ENCODE peak calls at places on chromosomes 7 and 10, in five cellular contexts. One of them, this sample, is unnamed. For H3K4me1, the result is how much of the 10 kb centered on the place peaks cover.

GRCh38 chr7:75928600-75928939 is 13.6 kb downstream of the POR start:
- DNase-seq in mammary epithelial cell: no peak
- DNase-seq in mesenchymal stem cell: no peak
- DNase-seq in PC-9: no peak
- DNase-seq in OCI-LY7: no peak
- DNase-seq in this sample: no peak

GRCh38 chr7:76272872-76273271 is 29.6 kb upstream of the HSPB1 start:
- DNase-seq in mammary epithelial cell: no peak
- DNase-seq in mesenchymal stem cell: no peak
- DNase-seq in PC-9: no peak
- DNase-seq in OCI-LY7: no peak
- DNase-seq in this sample: no peak

GRCh38 chr7:11689096-11689495 is 142.9 kb downstream of the THSD7A start:
- DNase-seq in mammary epithelial cell: no peak
- DNase-seq in mesenchymal stem cell: no peak
- DNase-seq in PC-9: no peak
- DNase-seq in OCI-LY7: no peak
- DNase-seq in this sample: no peak

GRCh38 chr10:120131183-120131582 is 238.7 kb downstream of the SEC23IP start:
- DNase-seq in mammary epithelial cell: peak
- DNase-seq in mesenchymal stem cell: no peak
- DNase-seq in PC-9: no peak
- DNase-seq in OCI-LY7: peak
- DNase-seq in this sample: no peak

GRCh38 chr7:8295638-8296361 is 33.8 kb upstream of the ICA1 start:
- DNase-seq in mammary epithelial cell: peak
- DNase-seq in mesenchymal stem cell: peak
- DNase-seq in PC-9: peak
- DNase-seq in OCI-LY7: peak
- DNase-seq in this sample: peak

GRCh38 chr7:43535031-43535451 is 47.9 kb upstream of the STK17A start:
- DNase-seq in mammary epithelial cell: no peak
- DNase-seq in mesenchymal stem cell: peak
- DNase-seq in PC-9: no peak
- DNase-seq in OCI-LY7: no peak
- DNase-seq in this sample: no peak

GRCh38 chr7:92698237-92698841 is 108.1 kb upstream of the FAM133B start:
- DNase-seq in mammary epithelial cell: peak
- DNase-seq in mesenchymal stem cell: peak
- DNase-seq in PC-9: no peak
- DNase-seq in OCI-LY7: no peak
- DNase-seq in this sample: no peak

GRCh38 chr7:104552102-104552501 is 223.7 kb downstream of the LHFPL3 start:
- DNase-seq in mammary epithelial cell: peak
- DNase-seq in mesenchymal stem cell: peak
- DNase-seq in PC-9: no peak
- DNase-seq in OCI-LY7: peak
- DNase-seq in this sample: no peak

GRCh38 chr7:43105521-43106120 is 6.8 kb upstream of the HECW1 start:
- DNase-seq in mammary epithelial cell: no peak
- DNase-seq in mesenchymal stem cell: no peak
- DNase-seq in PC-9: no peak
- DNase-seq in OCI-LY7: no peak
- DNase-seq in this sample: no peak

GRCh38 chr10:116960066-116960465 is 44.9 kb downstream of the SHTN1 start:
- DNase-seq in mammary epithelial cell: no peak
- DNase-seq in mesenchymal stem cell: no peak
- DNase-seq in PC-9: no peak
- DNase-seq in OCI-LY7: no peak
- DNase-seq in this sample: no peak

GRCh38 chr7:77428777-77429231 is 12.7 kb upstream of the GSAP start:
- DNase-seq in mammary epithelial cell: no peak
- DNase-seq in mesenchymal stem cell: peak
- DNase-seq in PC-9: no peak
- DNase-seq in OCI-LY7: no peak
- DNase-seq in this sample: no peak

GRCh38 chr7:77426052-77426404 is 9.9 kb upstream of the GSAP start:
- DNase-seq in mammary epithelial cell: no peak
- DNase-seq in mesenchymal stem cell: no peak
- DNase-seq in PC-9: no peak
- DNase-seq in OCI-LY7: no peak
- DNase-seq in this sample: no peak

GRCh38 chr7:77425151-77426051 is 9.3 kb upstream of the GSAP start:
- DNase-seq in mammary epithelial cell: peak
- DNase-seq in mesenchymal stem cell: peak
- DNase-seq in PC-9: peak
- DNase-seq in OCI-LY7: no peak
- DNase-seq in this sample: peak

GRCh38 chr7:77427996-77428603 is 12.0 kb upstream of the GSAP start:
- DNase-seq in mammary epithelial cell: peak
- DNase-seq in mesenchymal stem cell: peak
- DNase-seq in PC-9: peak
- DNase-seq in OCI-LY7: no peak
- DNase-seq in this sample: no peak

DNA sequence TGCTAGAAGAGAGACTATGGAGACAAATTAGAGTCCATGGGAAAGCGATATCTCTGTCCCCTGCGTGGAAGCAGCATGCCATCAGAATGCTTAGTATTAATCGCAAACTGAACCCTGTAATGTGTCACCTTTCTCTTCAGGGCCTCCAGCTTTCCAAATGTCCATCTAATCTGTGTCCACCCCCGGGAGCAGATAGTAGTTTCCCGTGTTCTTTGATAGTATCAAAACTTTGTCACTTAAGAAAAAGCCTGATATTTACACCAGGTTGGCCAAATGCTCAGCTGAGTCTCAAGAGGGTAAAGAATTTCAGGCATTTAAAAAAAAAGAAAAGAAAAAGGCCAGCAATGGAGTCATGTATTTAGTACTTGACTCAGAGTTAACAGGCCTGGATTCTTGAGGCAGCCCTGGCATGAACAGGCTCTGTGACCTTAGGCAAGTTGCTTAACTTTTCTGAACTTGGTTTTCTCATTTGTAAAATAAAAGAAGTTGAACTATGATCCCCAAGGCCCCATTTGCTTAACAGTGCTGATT is 10.4 kb upstream of the GSAP start:
- DNase-seq in mammary epithelial cell: no peak
- DNase-seq in mesenchymal stem cell: peak
- DNase-seq in PC-9: no peak
- DNase-seq in OCI-LY7: no peak
- DNase-seq in this sample: no peak
- H2AFZ ChIP-seq in mammary epithelial cell: peak
- H2AFZ ChIP-seq in mesenchymal stem cell: no peak
- H2AFZ ChIP-seq in PC-9: peak
- H2AFZ ChIP-seq in OCI-LY7: no peak
- H2AFZ ChIP-seq in this sample: peak

GRCh38 chr10:75754096-75754495 is 322.7 kb downstream of the LRMDA start:
- DNase-seq in mammary epithelial cell: no peak
- DNase-seq in mesenchymal stem cell: no peak
- DNase-seq in PC-9: no peak
- DNase-seq in OCI-LY7: no peak
- DNase-seq in this sample: no peak
- H3K4me1 ChIP-seq in mammary epithelial cell: under half
- H3K4me1 ChIP-seq in mesenchymal stem cell: under half
- H3K4me1 ChIP-seq in PC-9: under half
- H3K4me1 ChIP-seq in OCI-LY7: under half
- H3K4me1 ChIP-seq in this sample: under half

GRCh38 chr7:120033114-120033513 is 239.9 kb upstream of the KCND2 start:
- DNase-seq in mammary epithelial cell: peak
- DNase-seq in mesenchymal stem cell: no peak
- DNase-seq in PC-9: no peak
- DNase-seq in OCI-LY7: no peak
- DNase-seq in this sample: no peak
- H2AFZ ChIP-seq in mammary epithelial cell: peak
- H2AFZ ChIP-seq in mesenchymal stem cell: no peak
- H2AFZ ChIP-seq in PC-9: peak
- H2AFZ ChIP-seq in OCI-LY7: no peak
- H2AFZ ChIP-seq in this sample: peak

GRCh38 chr7:47577351-47577919 is 4.5 kb downstream of the TNS3 start:
- DNase-seq in mammary epithelial cell: no peak
- DNase-seq in mesenchymal stem cell: no peak
- DNase-seq in PC-9: no peak
- DNase-seq in OCI-LY7: peak
- DNase-seq in this sample: no peak

GRCh38 chr7:47576909-47577255 is 5.0 kb downstream of the TNS3 start:
- DNase-seq in mammary epithelial cell: no peak
- DNase-seq in mesenchymal stem cell: no peak
- DNase-seq in PC-9: peak
- DNase-seq in OCI-LY7: no peak
- DNase-seq in this sample: no peak

GRCh38 chr7:47580175-47580701 is 1.7 kb downstream of the TNS3 start:
- DNase-seq in mammary epithelial cell: no peak
- DNase-seq in mesenchymal stem cell: peak
- DNase-seq in PC-9: peak
- DNase-seq in OCI-LY7: no peak
- DNase-seq in this sample: no peak

GRCh38 chr7:47579458-47579857 is 2.5 kb downstream of the TNS3 start:
- DNase-seq in mammary epithelial cell: no peak
- DNase-seq in mesenchymal stem cell: peak
- DNase-seq in PC-9: no peak
- DNase-seq in OCI-LY7: no peak
- DNase-seq in this sample: no peak

GRCh38 chr7:47578581-47579270 is 3.2 kb downstream of the TNS3 start:
- DNase-seq in mammary epithelial cell: peak
- DNase-seq in mesenchymal stem cell: peak
- DNase-seq in PC-9: peak
- DNase-seq in OCI-LY7: no peak
- DNase-seq in this sample: no peak
- H3K4me1 ChIP-seq in mammary epithelial cell: under half
- H3K4me1 ChIP-seq in mesenchymal stem cell: under half
- H3K4me1 ChIP-seq in PC-9: half or more
- H3K4me1 ChIP-seq in OCI-LY7: half or more
- H3K4me1 ChIP-seq in this sample: under half

GRCh38 chr7:36682102-36682501 is 42.2 kb downstream of the AOAH start:
- DNase-seq in mammary epithelial cell: no peak
- DNase-seq in mesenchymal stem cell: no peak
- DNase-seq in PC-9: no peak
- DNase-seq in OCI-LY7: no peak
- DNase-seq in this sample: no peak
- H2AFZ ChIP-seq in mammary epithelial cell: no peak
- H2AFZ ChIP-seq in mesenchymal stem cell: no peak
- H2AFZ ChIP-seq in PC-9: no peak
- H2AFZ ChIP-seq in OCI-LY7: no peak
- H2AFZ ChIP-seq in this sample: no peak

GRCh38 chr10:33291053-33291592 is 43.3 kb downstream of the NRP1 start:
- DNase-seq in mammary epithelial cell: peak
- DNase-seq in mesenchymal stem cell: peak
- DNase-seq in PC-9: peak
- DNase-seq in OCI-LY7: no peak
- DNase-seq in this sample: peak
- H3K4me1 ChIP-seq in mammary epithelial cell: under half
- H3K4me1 ChIP-seq in mesenchymal stem cell: under half
- H3K4me1 ChIP-seq in PC-9: under half
- H3K4me1 ChIP-seq in OCI-LY7: under half
- H3K4me1 ChIP-seq in this sample: under half

DNA sequence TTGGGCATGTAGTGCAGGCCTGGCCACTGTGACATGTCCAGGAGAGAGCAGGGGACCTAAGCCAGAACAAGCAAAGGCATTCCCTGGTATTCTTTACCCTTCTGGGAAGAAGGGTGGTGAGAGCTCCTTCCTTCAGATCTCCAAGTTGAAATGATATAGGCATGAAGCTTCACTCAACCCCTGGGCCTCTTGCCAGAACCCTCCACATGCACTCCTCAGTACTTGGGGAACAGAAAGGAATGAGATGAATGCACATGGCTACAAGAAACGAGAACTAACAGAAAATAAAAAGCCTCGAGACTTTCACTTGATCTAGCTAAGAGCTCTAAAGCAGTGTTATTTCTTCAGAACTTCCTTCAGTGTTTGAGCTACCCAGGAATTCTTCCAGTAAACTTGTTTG is 262.2 kb downstream of the ETV1 start:
- DNase-seq in mammary epithelial cell: no peak
- DNase-seq in mesenchymal stem cell: no peak
- DNase-seq in PC-9: no peak
- DNase-seq in OCI-LY7: no peak
- DNase-seq in this sample: no peak
- H2AFZ ChIP-seq in mammary epithelial cell: no peak
- H2AFZ ChIP-seq in mesenchymal stem cell: no peak
- H2AFZ ChIP-seq in PC-9: no peak
- H2AFZ ChIP-seq in OCI-LY7: no peak
- H2AFZ ChIP-seq in this sample: no peak

GRCh38 chr10:95273393-95274312 is 17.1 kb downstream of the PDLIM1 start:
- DNase-seq in mammary epithelial cell: peak
- DNase-seq in mesenchymal stem cell: peak
- DNase-seq in PC-9: peak
- DNase-seq in OCI-LY7: no peak
- DNase-seq in this sample: no peak
- H3K4me1 ChIP-seq in mammary epithelial cell: half or more
- H3K4me1 ChIP-seq in mesenchymal stem cell: under half
- H3K4me1 ChIP-seq in PC-9: under half
- H3K4me1 ChIP-seq in OCI-LY7: under half
- H3K4me1 ChIP-seq in this sample: half or more

DNA sequence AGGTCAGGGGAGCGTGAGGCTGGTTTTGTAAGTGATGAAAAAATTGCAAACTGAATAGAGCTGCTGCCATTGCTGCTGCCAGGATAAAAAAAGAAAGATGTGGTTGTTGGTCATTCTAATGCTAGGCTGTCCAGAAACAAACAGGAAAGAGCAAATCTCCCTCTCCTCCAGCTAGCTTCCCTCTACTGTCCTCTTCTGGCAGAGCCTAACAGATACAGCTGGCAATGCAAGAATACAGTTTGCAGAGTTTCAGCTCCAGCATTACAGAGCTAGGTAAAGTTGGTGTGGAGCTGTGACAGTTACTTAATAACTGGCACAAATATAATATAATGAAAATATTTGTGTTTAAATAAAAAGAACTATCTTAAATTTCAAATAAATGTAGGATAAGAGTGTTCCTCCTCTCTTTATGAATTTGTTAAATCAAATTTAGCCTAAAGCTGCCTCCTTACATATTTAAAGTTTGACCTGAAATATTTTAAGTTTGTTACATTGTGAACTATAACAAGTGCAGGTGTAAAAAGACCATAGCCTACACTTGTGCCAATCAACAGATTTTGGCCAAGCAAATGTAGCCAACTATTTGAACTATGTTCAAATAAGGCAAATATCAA is 407.7 kb downstream of the SH2D4B start:
- DNase-seq in mammary epithelial cell: no peak
- DNase-seq in mesenchymal stem cell: peak
- DNase-seq in PC-9: no peak
- DNase-seq in OCI-LY7: no peak
- DNase-seq in this sample: no peak
- H2AFZ ChIP-seq in mammary epithelial cell: no peak
- H2AFZ ChIP-seq in mesenchymal stem cell: no peak
- H2AFZ ChIP-seq in PC-9: no peak
- H2AFZ ChIP-seq in OCI-LY7: no peak
- H2AFZ ChIP-seq in this sample: no peak

GRCh38 chr10:11363497-11363896 is 248.0 kb downstream of the USP6NL start:
- DNase-seq in mammary epithelial cell: no peak
- DNase-seq in mesenchymal stem cell: no peak
- DNase-seq in PC-9: no peak
- DNase-seq in OCI-LY7: no peak
- DNase-seq in this sample: no peak
- H3K4me1 ChIP-seq in mammary epithelial cell: under half
- H3K4me1 ChIP-seq in mesenchymal stem cell: under half
- H3K4me1 ChIP-seq in PC-9: under half
- H3K4me1 ChIP-seq in OCI-LY7: under half
- H3K4me1 ChIP-seq in this sample: under half